ENCODE peak calls at places on chromosomes 11 and 22, in six cellular contexts. One of them, this sample, is unnamed.

GRCh38 chr11:9269492-9270030 is 4.4 kb upstream of the DENND5A start:
- DNase-seq in tibial artery: no peak
- DNase-seq in astrocyte of the spinal cord: no peak
- DNase-seq in astrocyte of the cerebellum: no peak
- DNase-seq in esophagus squamous epithelium: no peak
- DNase-seq in uterus: no peak
- DNase-seq in this sample: no peak

GRCh38 chr11:1757861-1758610 is 5.7 kb downstream of the CTSD start:
- DNase-seq in uterus: no peak
- DNase-seq in astrocyte of the cerebellum: no peak
- DNase-seq in astrocyte of the spinal cord: no peak
- DNase-seq in tibial artery: no peak
- DNase-seq in esophagus squamous epithelium: no peak
- DNase-seq in this sample: no peak

GRCh38 chr11:8289426-8290047 is 25.9 kb upstream of the LMO1 start:
- DNase-seq in tibial artery: no peak
- DNase-seq in astrocyte of the cerebellum: no peak
- DNase-seq in esophagus squamous epithelium: no peak
- DNase-seq in uterus: no peak
- DNase-seq in astrocyte of the spinal cord: no peak
- DNase-seq in this sample: no peak

GRCh38 chr22:49768511-49768910 is 59.2 kb downstream of the BRD1 start:
- DNase-seq in astrocyte of the spinal cord: no peak
- DNase-seq in astrocyte of the cerebellum: no peak
- DNase-seq in uterus: no peak
- DNase-seq in tibial artery: no peak
- DNase-seq in esophagus squamous epithelium: no peak
- DNase-seq in this sample: no peak

GRCh38 chr11:88704505-88704904 is 361.3 kb downstream of the GRM5 start:
- DNase-seq in esophagus squamous epithelium: no peak
- DNase-seq in uterus: no peak
- DNase-seq in astrocyte of the cerebellum: peak
- DNase-seq in astrocyte of the spinal cord: peak
- DNase-seq in tibial artery: no peak
- DNase-seq in this sample: no peak

GRCh38 chr11:75679566-75679965 is 10.7 kb upstream of the MAP6 start:
- DNase-seq in astrocyte of the spinal cord: no peak
- DNase-seq in esophagus squamous epithelium: no peak
- DNase-seq in astrocyte of the cerebellum: no peak
- DNase-seq in uterus: no peak
- DNase-seq in tibial artery: no peak
- DNase-seq in this sample: no peak

GRCh38 chr11:47189100-47189834 is 3.0 kb upstream of the PACSIN3 start:
- DNase-seq in astrocyte of the cerebellum: peak
- DNase-seq in esophagus squamous epithelium: no peak
- DNase-seq in uterus: no peak
- DNase-seq in astrocyte of the spinal cord: peak
- DNase-seq in tibial artery: no peak
- DNase-seq in this sample: peak

GRCh38 chr22:41573677-41574264 is 13.0 kb downstream of the CSDC2 start:
- DNase-seq in esophagus squamous epithelium: no peak
- DNase-seq in tibial artery: no peak
- DNase-seq in astrocyte of the cerebellum: no peak
- DNase-seq in astrocyte of the spinal cord: no peak
- DNase-seq in uterus: no peak
- DNase-seq in this sample: no peak

GRCh38 chr22:40178417-40179409 is 988 bp downstream of the TNRC6B start:
- DNase-seq in uterus: no peak
- DNase-seq in astrocyte of the cerebellum: no peak
- DNase-seq in tibial artery: peak
- DNase-seq in esophagus squamous epithelium: no peak
- DNase-seq in astrocyte of the spinal cord: peak
- DNase-seq in this sample: no peak

GRCh38 chr11:46248270-46249102 is 29.0 kb upstream of the CREB3L1 start:
- DNase-seq in tibial artery: no peak
- DNase-seq in astrocyte of the spinal cord: peak
- DNase-seq in esophagus squamous epithelium: no peak
- DNase-seq in astrocyte of the cerebellum: peak
- DNase-seq in uterus: no peak
- DNase-seq in this sample: no peak

GRCh38 chr11:93871521-93871920 is 21.1 kb upstream of the VSTM5 start:
- DNase-seq in tibial artery: no peak
- DNase-seq in astrocyte of the spinal cord: no peak
- DNase-seq in uterus: no peak
- DNase-seq in esophagus squamous epithelium: no peak
- DNase-seq in astrocyte of the cerebellum: no peak
- DNase-seq in this sample: no peak

GRCh38 chr22:40572976-40573375 is 63.5 kb downstream of the MRTFA start:
- DNase-seq in astrocyte of the cerebellum: no peak
- DNase-seq in astrocyte of the spinal cord: no peak
- DNase-seq in tibial artery: no peak
- DNase-seq in esophagus squamous epithelium: no peak
- DNase-seq in uterus: no peak
- DNase-seq in this sample: no peak

GRCh38 chr11:93038521-93038920 is 69.1 kb downstream of the MTNR1B start:
- DNase-seq in astrocyte of the cerebellum: no peak
- DNase-seq in astrocyte of the spinal cord: no peak
- DNase-seq in uterus: no peak
- DNase-seq in tibial artery: no peak
- DNase-seq in esophagus squamous epithelium: no peak
- DNase-seq in this sample: no peak

GRCh38 chr11:129453293-129453721 is 77.7 kb downstream of the BARX2 start:
- DNase-seq in astrocyte of the spinal cord: no peak
- DNase-seq in tibial artery: no peak
- DNase-seq in esophagus squamous epithelium: no peak
- DNase-seq in uterus: no peak
- DNase-seq in astrocyte of the cerebellum: no peak
- DNase-seq in this sample: peak

DNA sequence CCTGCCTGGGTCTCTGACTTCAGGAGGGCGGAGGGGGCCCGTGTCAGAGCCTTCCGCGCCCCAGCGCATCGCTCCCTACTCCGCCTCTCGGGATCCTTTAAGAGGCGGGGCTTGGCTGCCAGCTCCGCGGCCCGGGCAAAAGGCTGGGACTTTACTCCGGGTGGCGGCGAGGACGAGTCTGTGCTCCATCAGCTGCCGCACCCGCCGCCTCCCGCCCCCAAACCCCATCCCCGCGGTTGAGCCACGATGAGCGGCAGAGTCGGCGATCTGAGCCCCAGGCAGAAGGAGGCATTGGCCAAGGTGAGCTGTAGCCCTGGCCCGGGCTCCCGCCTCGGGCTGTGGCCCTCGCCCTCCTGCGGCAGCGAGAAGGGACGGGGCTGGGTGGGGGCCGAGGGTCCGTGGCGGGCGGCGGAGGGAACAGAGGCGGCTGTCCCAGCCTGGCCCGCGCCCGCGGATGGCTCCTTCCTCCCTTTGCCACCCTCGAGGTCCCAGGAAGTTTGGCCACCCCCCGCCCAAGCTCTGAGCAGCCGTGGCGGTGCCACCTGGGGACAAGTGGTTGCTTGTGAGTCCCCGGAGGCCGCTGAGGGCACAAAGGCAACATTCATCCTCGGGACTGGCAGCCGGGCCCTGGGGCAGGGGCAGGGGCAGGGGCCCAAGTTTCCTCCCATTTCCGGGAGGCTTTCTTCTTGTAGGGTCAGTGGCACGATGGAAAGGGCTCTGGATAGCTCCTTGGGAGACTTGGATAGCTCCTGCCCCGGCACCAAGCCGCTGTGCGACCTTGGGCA is at the start of gene SEC14L2:
- DNase-seq in uterus: peak
- DNase-seq in tibial artery: peak
- DNase-seq in esophagus squamous epithelium: no peak
- DNase-seq in astrocyte of the spinal cord: peak
- DNase-seq in astrocyte of the cerebellum: no peak
- DNase-seq in this sample: no peak
- H3K4me3 ChIP-seq in uterus: peak
- H3K4me3 ChIP-seq in tibial artery: peak
- H3K4me3 ChIP-seq in esophagus squamous epithelium: peak
- H3K4me3 ChIP-seq in astrocyte of the spinal cord: peak
- H3K4me3 ChIP-seq in astrocyte of the cerebellum: peak
- H3K4me3 ChIP-seq in this sample: peak

DNA sequence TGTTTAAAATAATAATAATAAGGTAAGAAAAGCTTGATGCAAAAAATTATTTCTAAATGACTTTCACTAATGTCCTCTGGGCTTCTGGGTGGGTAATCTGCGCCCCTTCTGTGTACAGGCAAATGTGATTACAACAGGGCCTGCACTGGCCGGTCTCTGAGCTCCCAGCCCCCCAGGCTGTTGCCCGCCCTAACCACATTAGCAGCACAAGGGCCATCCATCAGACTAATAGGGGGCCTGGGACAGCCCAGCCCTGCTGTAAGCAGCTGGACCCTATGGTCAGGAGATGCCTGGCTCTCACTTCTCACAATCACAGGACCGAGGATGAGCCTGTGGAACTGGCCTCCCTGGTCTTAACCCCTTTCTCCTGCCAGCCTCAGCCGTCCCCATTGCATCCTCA is 388.4 kb downstream of the BUD13 start:
- DNase-seq in astrocyte of the cerebellum: no peak
- DNase-seq in uterus: no peak
- DNase-seq in tibial artery: no peak
- DNase-seq in astrocyte of the spinal cord: no peak
- DNase-seq in esophagus squamous epithelium: no peak
- DNase-seq in this sample: no peak
- H3K4me3 ChIP-seq in astrocyte of the cerebellum: no peak
- H3K4me3 ChIP-seq in uterus: no peak
- H3K4me3 ChIP-seq in tibial artery: no peak
- H3K4me3 ChIP-seq in astrocyte of the spinal cord: no peak
- H3K4me3 ChIP-seq in esophagus squamous epithelium: no peak
- H3K4me3 ChIP-seq in this sample: no peak

GRCh38 chr11:31823372-31824371 is 12.6 kb upstream of the PAX6 start:
- DNase-seq in uterus: no peak
- DNase-seq in astrocyte of the cerebellum: no peak
- DNase-seq in astrocyte of the spinal cord: no peak
- DNase-seq in tibial artery: no peak
- DNase-seq in esophagus squamous epithelium: no peak
- DNase-seq in this sample: no peak
- H3K4me3 ChIP-seq in uterus: no peak
- H3K4me3 ChIP-seq in astrocyte of the cerebellum: no peak
- H3K4me3 ChIP-seq in astrocyte of the spinal cord: no peak
- H3K4me3 ChIP-seq in tibial artery: no peak
- H3K4me3 ChIP-seq in esophagus squamous epithelium: no peak
- H3K4me3 ChIP-seq in this sample: no peak

GRCh38 chr22:36824655-36825054 is 7.8 kb upstream of the PVALB start:
- DNase-seq in tibial artery: no peak
- DNase-seq in esophagus squamous epithelium: no peak
- DNase-seq in astrocyte of the cerebellum: no peak
- DNase-seq in uterus: no peak
- DNase-seq in astrocyte of the spinal cord: no peak
- DNase-seq in this sample: no peak

GRCh38 chr22:36823177-36823839 is 6.5 kb upstream of the PVALB start:
- DNase-seq in tibial artery: no peak
- DNase-seq in astrocyte of the spinal cord: no peak
- DNase-seq in uterus: no peak
- DNase-seq in esophagus squamous epithelium: no peak
- DNase-seq in astrocyte of the cerebellum: no peak
- DNase-seq in this sample: no peak

GRCh38 chr22:36819112-36819511 is 2.3 kb upstream of the PVALB start:
- DNase-seq in astrocyte of the cerebellum: no peak
- DNase-seq in astrocyte of the spinal cord: no peak
- DNase-seq in uterus: no peak
- DNase-seq in tibial artery: no peak
- DNase-seq in esophagus squamous epithelium: no peak
- DNase-seq in this sample: no peak

GRCh38 chr22:36826262-36826661 is 9.4 kb upstream of the PVALB start:
- DNase-seq in esophagus squamous epithelium: no peak
- DNase-seq in tibial artery: no peak
- DNase-seq in astrocyte of the spinal cord: no peak
- DNase-seq in astrocyte of the cerebellum: no peak
- DNase-seq in uterus: no peak
- DNase-seq in this sample: no peak

DNA sequence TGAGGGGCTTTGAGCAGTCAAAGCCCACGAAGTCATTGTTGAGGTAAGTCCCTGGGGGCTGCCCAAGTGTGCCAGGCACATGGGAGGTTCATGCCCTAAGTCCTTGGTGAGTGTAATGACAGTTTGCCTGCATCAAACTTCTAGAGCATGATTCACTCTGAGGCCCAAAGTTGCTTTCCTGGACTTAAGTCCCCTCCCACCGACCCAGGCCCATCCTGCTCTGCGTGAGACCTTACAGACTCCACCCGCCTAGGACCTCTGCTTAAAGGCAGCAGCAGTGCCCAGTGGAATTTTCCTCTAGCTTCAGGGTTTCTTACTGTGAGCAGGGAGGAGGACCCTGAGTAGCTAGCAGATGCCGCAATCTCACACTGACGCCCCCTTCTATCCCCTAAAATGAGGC is 5.7 kb upstream of the PVALB start:
- DNase-seq in uterus: no peak
- DNase-seq in esophagus squamous epithelium: no peak
- DNase-seq in astrocyte of the cerebellum: no peak
- DNase-seq in astrocyte of the spinal cord: no peak
- DNase-seq in tibial artery: no peak
- DNase-seq in this sample: no peak
- H3K4me3 ChIP-seq in uterus: no peak
- H3K4me3 ChIP-seq in esophagus squamous epithelium: no peak
- H3K4me3 ChIP-seq in astrocyte of the cerebellum: no peak
- H3K4me3 ChIP-seq in astrocyte of the spinal cord: no peak
- H3K4me3 ChIP-seq in tibial artery: no peak
- H3K4me3 ChIP-seq in this sample: no peak

GRCh38 chr11:113373306-113373705 is 14.3 kb upstream of the ANKK1 start:
- DNase-seq in uterus: no peak
- DNase-seq in astrocyte of the cerebellum: no peak
- DNase-seq in tibial artery: no peak
- DNase-seq in astrocyte of the spinal cord: peak
- DNase-seq in esophagus squamous epithelium: no peak
- DNase-seq in this sample: no peak

GRCh38 chr11:113373981-113374560 is 13.5 kb upstream of the ANKK1 start:
- DNase-seq in uterus: no peak
- DNase-seq in esophagus squamous epithelium: no peak
- DNase-seq in astrocyte of the spinal cord: no peak
- DNase-seq in tibial artery: no peak
- DNase-seq in astrocyte of the cerebellum: no peak
- DNase-seq in this sample: no peak

GRCh38 chr11:113369411-113369810 is 18.2 kb upstream of the ANKK1 start:
- DNase-seq in tibial artery: no peak
- DNase-seq in esophagus squamous epithelium: no peak
- DNase-seq in astrocyte of the cerebellum: no peak
- DNase-seq in astrocyte of the spinal cord: no peak
- DNase-seq in uterus: no peak
- DNase-seq in this sample: no peak

GRCh38 chr11:113370634-113371033 is 16.9 kb upstream of the ANKK1 start:
- DNase-seq in astrocyte of the spinal cord: no peak
- DNase-seq in esophagus squamous epithelium: no peak
- DNase-seq in uterus: no peak
- DNase-seq in tibial artery: no peak
- DNase-seq in astrocyte of the cerebellum: no peak
- DNase-seq in this sample: no peak

GRCh38 chr11:113372317-113372716 is 15.3 kb upstream of the ANKK1 start:
- DNase-seq in esophagus squamous epithelium: no peak
- DNase-seq in uterus: no peak
- DNase-seq in astrocyte of the cerebellum: no peak
- DNase-seq in astrocyte of the spinal cord: no peak
- DNase-seq in tibial artery: no peak
- DNase-seq in this sample: no peak
- H3K4me3 ChIP-seq in esophagus squamous epithelium: no peak
- H3K4me3 ChIP-seq in uterus: no peak
- H3K4me3 ChIP-seq in astrocyte of the cerebellum: no peak
- H3K4me3 ChIP-seq in astrocyte of the spinal cord: no peak
- H3K4me3 ChIP-seq in tibial artery: no peak
- H3K4me3 ChIP-seq in this sample: no peak

GRCh38 chr22:46055851-46056168 is 78.8 kb upstream of the WNT7B start:
- DNase-seq in astrocyte of the spinal cord: no peak
- DNase-seq in tibial artery: peak
- DNase-seq in astrocyte of the cerebellum: no peak
- DNase-seq in uterus: no peak
- DNase-seq in esophagus squamous epithelium: no peak
- DNase-seq in this sample: no peak
- H3K4me3 ChIP-seq in astrocyte of the spinal cord: peak
- H3K4me3 ChIP-seq in tibial artery: peak
- H3K4me3 ChIP-seq in astrocyte of the cerebellum: peak
- H3K4me3 ChIP-seq in uterus: peak
- H3K4me3 ChIP-seq in esophagus squamous epithelium: peak
- H3K4me3 ChIP-seq in this sample: peak